ENCODE peak calls at places on chromosomes 2 and 18, in six cellular contexts. E is NCI-H1092, Y is cardiac muscle cell, W is ovary, V is GM12891, D is GM23248. S is an unnamed sample.

GRCh38 chr2:23286765-23287155 is 98.2 kb upstream of the KLHL29 start:
- DNase-seq in E (no peak), Y (peak), W (peak), V (no peak), D (peak), S (no peak)

GRCh38 chr2:63667132-63667531 is 78.4 kb downstream of the MDH1 start:
- DNase-seq in E (no peak), Y (no peak), W (no peak), V (no peak), D (peak), S (no peak)

GRCh38 chr18:51330148-51330547 is 132.7 kb upstream of the MEX3C start:
- DNase-seq in E (no peak), Y (peak), W (no peak), V (no peak), D (no peak), S (no peak)

GRCh38 chr2:204539010-204539385 is 6.3 kb upstream of the PARD3B start:
- DNase-seq in E (no peak), Y (peak), W (no peak), V (no peak), D (no peak), S (no peak)

GRCh38 chr18:23532848-23533247 is 29.5 kb downstream of the RMC1 start:
- DNase-seq in E (no peak), Y (no peak), W (peak), V (no peak), D (no peak), S (no peak)

GRCh38 chr2:73911548-73912208 is 15.0 kb upstream of the DGUOK start:
- DNase-seq in E (no peak), Y (no peak), W (no peak), V (no peak), D (no peak), S (no peak)

GRCh38 chr2:239710953-239711861 is 310.4 kb upstream of the HDAC4 start:
- DNase-seq in E (no peak), Y (no peak), W (peak), V (no peak), D (no peak), S (no peak)

GRCh38 chr2:313991-314390 is 26.1 kb upstream of the ALKAL2 start:
- DNase-seq in E (no peak), Y (no peak), W (no peak), V (no peak), D (no peak), S (no peak)

GRCh38 chr2:211391206-211391605 is 834.8 kb downstream of the CPS1 start:
- DNase-seq in E (no peak), Y (no peak), W (no peak), V (no peak), D (no peak), S (no peak)

GRCh38 chr18:79685971-79686370 is 6.4 kb downstream of the CTDP1 start:
- DNase-seq in E (no peak), Y (no peak), W (no peak), V (no peak), D (no peak), S (no peak)

GRCh38 chr2:197278804-197279763 is 31.5 kb downstream of the ANKRD44 start:
- DNase-seq in E (no peak), Y (no peak), W (no peak), V (no peak), D (no peak), S (no peak)

GRCh38 chr2:37282746-37283145 is 41.9 kb downstream of the PRKD3 start:
- DNase-seq in E (no peak), Y (peak), W (no peak), V (no peak), D (peak), S (no peak)

GRCh38 chr18:61635901-61636528 is 256.8 kb downstream of the RNF152 start:
- DNase-seq in E (peak), Y (peak), W (peak), V (peak), D (peak), S (peak)

GRCh38 chr2:160695402-160696060 is 201.9 kb upstream of the RBMS1 start:
- DNase-seq in E (no peak), Y (no peak), W (no peak), V (no peak), D (peak), S (no peak)

GRCh38 chr18:39732918-39733317 is 2167.3 kb upstream of the CELF4 start:
- DNase-seq in E (no peak), Y (no peak), W (no peak), V (no peak), D (no peak), S (no peak)

GRCh38 chr2:118131771-118132170 is 43.5 kb downstream of the INSIG2 start:
- DNase-seq in E (no peak), Y (no peak), W (no peak), V (no peak), D (no peak), S (no peak)

GRCh38 chr2:204012081-204012653 is 75.6 kb downstream of the ICOS start:
- DNase-seq in E (no peak), Y (no peak), W (no peak), V (no peak), D (peak), S (no peak)

GRCh38 chr2:202541137-202541536 is 93.6 kb upstream of the FAM117B start:
- DNase-seq in E (peak), Y (peak), W (no peak), V (no peak), D (no peak), S (no peak)

GRCh38 chr2:85768713-85769112 is 14.9 kb downstream of the ATOH8 start:
- DNase-seq in E (peak), Y (peak), W (peak), V (no peak), D (peak), S (no peak)

GRCh38 chr2:113770929-113771328 is 14.5 kb upstream of the SLC35F5 start:
- DNase-seq in E (no peak), Y (no peak), W (no peak), V (no peak), D (no peak), S (no peak)

GRCh38 chr18:28584726-28585125 is 407.8 kb upstream of the CDH2 start:
- DNase-seq in E (no peak), Y (peak), W (no peak), V (no peak), D (peak), S (no peak)

GRCh38 chr18:5286525-5286924 is 9.0 kb downstream of the ZBTB14 start:
- DNase-seq in E (no peak), Y (no peak), W (no peak), V (no peak), D (no peak), S (no peak)

GRCh38 chr18:51211552-51211951 is 14.1 kb upstream of the MEX3C start:
- DNase-seq in E (no peak), Y (peak), W (no peak), V (no peak), D (peak), S (no peak)

GRCh38 chr2:201858781-201859180 is 52.4 kb downstream of the CDK15 start:
- DNase-seq in E (no peak), Y (peak), W (peak), V (no peak), D (peak), S (peak)

GRCh38 chr2:146984014-146984413 is 860.8 kb upstream of the ACVR2A start:
- DNase-seq in E (no peak), Y (no peak), W (no peak), V (no peak), D (no peak), S (no peak)

GRCh38 chr2:160039166-160039903 is 23.1 kb downstream of the PLA2R1 start:
- DNase-seq in E (peak), Y (peak), W (peak), V (no peak), D (no peak), S (no peak)

GRCh38 chr18:80245781-80246655 is 1.3 kb downstream of the PARD6G start:
- DNase-seq in E (no peak), Y (no peak), W (no peak), V (no peak), D (no peak), S (no peak)

GRCh38 chr2:190780594-190780993 is 100.0 kb upstream of the GLS start:
- DNase-seq in E (no peak), Y (no peak), W (no peak), V (no peak), D (no peak), S (no peak)

GRCh38 chr2:3536682-3537632 is 17.6 kb upstream of the ADI1 start:
- DNase-seq in E (no peak), Y (peak), W (peak), V (peak), D (peak), S (no peak)

GRCh38 chr2:174985624-174986023 is 19.6 kb downstream of the CHN1 start:
- DNase-seq in E (no peak), Y (peak), W (no peak), V (no peak), D (peak), S (no peak)

GRCh38 chr2:68031546-68032160 is 31.2 kb downstream of the C1D start:
- DNase-seq in E (peak), Y (peak), W (no peak), V (no peak), D (peak), S (no peak)

GRCh38 chr2:2646312-2647051 is 315.4 kb upstream of the MYT1L start:
- DNase-seq in E (no peak), Y (no peak), W (no peak), V (no peak), D (no peak), S (peak)

GRCh38 chr18:12659904-12660605 is 2.1 kb upstream of the SPIRE1 start:
- DNase-seq in E (no peak), Y (peak), W (peak), V (no peak), D (peak), S (peak)

GRCh38 chr2:200698217-200698616 is 112.4 kb downstream of the AOX1 start:
- DNase-seq in E (no peak), Y (no peak), W (no peak), V (no peak), D (no peak), S (no peak)

GRCh38 chr2:12764075-12764722 is 47.5 kb downstream of the TRIB2 start:
- DNase-seq in E (no peak), Y (peak), W (no peak), V (no peak), D (peak), S (no peak)

GRCh38 chr2:61671561-61672315 is 133.6 kb upstream of the XPO1 start:
- DNase-seq in E (no peak), Y (no peak), W (no peak), V (no peak), D (peak), S (no peak)